ENCODE peak calls at places on chromosome 3, in five cellular contexts. X is keratinocyte, R is ovary, M is activated B cell treated with CpG ODN at 0.5 μM for 24 hours, G is D721Med. E is an unnamed sample.

GRCh38 chr3:94269763-94270162 is 206.9 kb downstream of the NSUN3 start:
- DNase-seq in R (no peak), G (no peak), M (no peak), X (no peak), E (no peak)

GRCh38 chr3:187630421-187630820 is 39.8 kb downstream of the SST start:
- DNase-seq in G (no peak), R (no peak), X (no peak), M (no peak), E (no peak)

GRCh38 chr3:108914774-108915641 is 38.7 kb downstream of the GUCA1C start:
- DNase-seq in R (no peak), X (peak), G (no peak), M (no peak), E (no peak)

GRCh38 chr3:46677096-46677702 is 16.3 kb downstream of the ALS2CL start:
- DNase-seq in M (no peak), R (no peak), G (no peak), X (no peak), E (no peak)

GRCh38 chr3:55554621-55555020 is 67.5 kb upstream of the WNT5A start:
- DNase-seq in G (no peak), X (no peak), R (no peak), M (no peak), E (no peak)

GRCh38 chr3:24096695-24097290 is 151.7 kb downstream of the NR1D2 start:
- DNase-seq in M (no peak), R (no peak), X (no peak), G (no peak), E (no peak)

GRCh38 chr3:52006017-52006819 is 10.5 kb upstream of the RPL29 start:
- DNase-seq in R (no peak), M (no peak), X (no peak), G (no peak), E (no peak)

GRCh38 chr3:66014641-66015040 is 24.1 kb downstream of the MAGI1 start:
- DNase-seq in R (no peak), M (no peak), G (no peak), X (no peak), E (no peak)

GRCh38 chr3:101224739-101225138 is 95.6 kb downstream of the IMPG2 start:
- DNase-seq in M (no peak), R (no peak), X (no peak), G (no peak), E (no peak)

GRCh38 chr3:38551026-38551832 is 55.1 kb downstream of the EXOG start:
- DNase-seq in M (no peak), G (no peak), R (no peak), X (no peak), E (no peak)

GRCh38 chr3:189488241-189488767 is 142.9 kb upstream of the TP63 start:
- DNase-seq in G (no peak), R (no peak), M (no peak), X (peak), E (no peak)

GRCh38 chr3:33420966-33421365 is 19.2 kb downstream of the UBP1 start:
- DNase-seq in G (no peak), R (no peak), X (no peak), M (no peak), E (no peak)

GRCh38 chr3:124140751-124141150 is 148.8 kb upstream of the ROPN1 start:
- DNase-seq in R (no peak), G (no peak), X (no peak), M (no peak), E (no peak)

GRCh38 chr3:1232276-1232675 is 139.5 kb downstream of the CNTN6 start:
- DNase-seq in X (no peak), G (no peak), M (no peak), R (no peak), E (no peak)

GRCh38 chr3:40387895-40388254 is 891 bp downstream of the ENTPD3 start:
- DNase-seq in R (no peak), M (no peak), X (no peak), G (no peak), E (no peak)

GRCh38 chr3:10116138-10116460 is 624 bp downstream of the BRK1 start:
- DNase-seq in M (no peak), X (no peak), R (no peak), G (no peak), E (no peak)

GRCh38 chr3:57164217-57164605 is 942 bp downstream of the IL17RD start:
- DNase-seq in X (no peak), M (peak), G (no peak), R (peak), E (no peak)

GRCh38 chr3:146747928-146748327 is 142.8 kb upstream of the PLSCR5 start:
- DNase-seq in R (no peak), X (no peak), M (no peak), G (no peak), E (no peak)

GRCh38 chr3:186985713-186986364 is 55.5 kb downstream of the ST6GAL1 start:
- DNase-seq in X (no peak), R (no peak), G (no peak), M (no peak), E (no peak)

GRCh38 chr3:101900736-101901135 is 51.4 kb downstream of the NFKBIZ start:
- DNase-seq in M (no peak), X (no peak), R (no peak), G (no peak), E (no peak)

GRCh38 chr3:177673105-177673804 is 476.0 kb upstream of the TBL1XR1 start:
- DNase-seq in G (no peak), M (no peak), R (no peak), X (no peak), E (no peak)

GRCh38 chr3:14371573-14372474 is 30.6 kb upstream of the SLC6A6 start:
- DNase-seq in X (no peak), M (no peak), R (no peak), G (no peak), E (no peak)

GRCh38 chr3:158420654-158421396 is 150.2 kb upstream of the MLF1 start:
- DNase-seq in G (no peak), X (peak), M (no peak), R (no peak), E (no peak)

GRCh38 chr3:46729038-46729437 is 11.4 kb upstream of the PRSS50 start:
- DNase-seq in R (no peak), M (no peak), X (no peak), G (no peak), E (no peak)

GRCh38 chr3:177826253-177826652 is 629.0 kb upstream of the TBL1XR1 start:
- DNase-seq in G (no peak), R (no peak), X (no peak), M (no peak), E (no peak)

GRCh38 chr3:64150527-64151238 is 74.6 kb downstream of the PRICKLE2 start:
- DNase-seq in G (no peak), X (no peak), R (peak), M (no peak), E (peak)

GRCh38 chr3:31699309-31699953 is 166.7 kb downstream of the STT3B start:
- DNase-seq in X (no peak), M (no peak), G (no peak), R (no peak), E (no peak)

GRCh38 chr3:145776782-145777408 is 384.1 kb downstream of the PLOD2 start:
- DNase-seq in R (no peak), M (no peak), X (peak), G (no peak), E (no peak)

GRCh38 chr3:109685084-109686079 is 348.0 kb upstream of the DPPA4 start:
- DNase-seq in X (peak), G (no peak), R (peak), M (no peak), E (no peak)

GRCh38 chr3:16311960-16312451 is 47.0 kb downstream of the OXNAD1 start:
- DNase-seq in X (no peak), R (no peak), M (no peak), G (no peak), E (no peak)

GRCh38 chr3:141334627-141335250 is 33.6 kb upstream of the ZBTB38 start:
- DNase-seq in R (no peak), G (no peak), X (no peak), M (no peak), E (no peak)

GRCh38 chr3:135965506-135966348 is at the start of gene PPP2R3A:
- DNase-seq in R (peak), M (peak), X (peak), G (peak), E (peak)

GRCh38 chr3:135967867-135968266 is 2.3 kb downstream of the PPP2R3A start:
- DNase-seq in M (no peak), X (no peak), G (no peak), R (no peak), E (no peak)

GRCh38 chr3:135966875-135967274 is 1.3 kb downstream of the PPP2R3A start:
- DNase-seq in R (no peak), M (no peak), G (no peak), X (no peak), E (no peak)

GRCh38 chr3:135965129-135965505 is 411 bp upstream of the PPP2R3A start:
- DNase-seq in X (no peak), R (no peak), M (no peak), G (no peak), E (no peak)

GRCh38 chr3:135966349-135966695 is 794 bp downstream of the PPP2R3A start:
- DNase-seq in M (no peak), G (no peak), R (peak), X (no peak), E (peak)
- TF ChIP-seq CTCF in M (no peak), G (no peak), R (no peak), X (no peak), E (no peak)

GRCh38 chr3:12901631-12902045 is 60.3 kb upstream of the RPL32 start:
- DNase-seq in R (no peak), X (no peak), M (no peak), G (no peak), E (no peak)
- TF ChIP-seq CTCF in R (no peak), X (no peak), M (no peak), G (peak), E (no peak)

DNA sequence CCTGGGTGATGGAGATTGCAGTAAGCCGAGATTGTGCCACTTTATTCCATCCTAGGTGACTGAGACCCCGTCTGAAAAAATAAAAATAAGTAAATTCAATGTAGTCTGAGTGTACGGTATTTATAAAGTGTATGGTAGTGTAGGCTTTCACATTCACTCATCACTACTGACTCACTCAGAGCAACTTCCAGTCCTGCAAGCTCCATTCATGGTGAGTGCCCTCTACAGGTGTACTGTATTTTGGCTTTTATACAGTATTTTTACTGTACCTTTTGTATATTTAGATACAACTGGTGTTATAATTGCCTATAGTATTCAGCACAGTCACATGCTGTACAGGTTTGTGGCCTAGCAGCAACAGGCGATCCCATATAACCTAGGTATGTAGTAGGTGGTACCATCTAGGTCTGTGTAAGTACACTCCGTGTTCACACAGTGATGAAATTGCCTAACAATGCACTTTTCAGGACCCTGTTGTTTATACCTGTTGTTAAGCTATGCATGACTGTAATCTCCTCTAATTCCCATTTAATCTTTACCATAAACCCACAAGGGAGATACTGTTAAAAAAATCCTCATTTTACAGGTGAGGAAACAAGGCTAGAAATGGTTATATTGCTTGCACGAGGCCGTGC is 19.3 kb downstream of the CACNA1D start:
- DNase-seq in G (no peak), X (no peak), M (no peak), R (no peak), E (no peak)
- TF ChIP-seq CTCF in G (no peak), X (peak), M (no peak), R (no peak), E (no peak)

DNA sequence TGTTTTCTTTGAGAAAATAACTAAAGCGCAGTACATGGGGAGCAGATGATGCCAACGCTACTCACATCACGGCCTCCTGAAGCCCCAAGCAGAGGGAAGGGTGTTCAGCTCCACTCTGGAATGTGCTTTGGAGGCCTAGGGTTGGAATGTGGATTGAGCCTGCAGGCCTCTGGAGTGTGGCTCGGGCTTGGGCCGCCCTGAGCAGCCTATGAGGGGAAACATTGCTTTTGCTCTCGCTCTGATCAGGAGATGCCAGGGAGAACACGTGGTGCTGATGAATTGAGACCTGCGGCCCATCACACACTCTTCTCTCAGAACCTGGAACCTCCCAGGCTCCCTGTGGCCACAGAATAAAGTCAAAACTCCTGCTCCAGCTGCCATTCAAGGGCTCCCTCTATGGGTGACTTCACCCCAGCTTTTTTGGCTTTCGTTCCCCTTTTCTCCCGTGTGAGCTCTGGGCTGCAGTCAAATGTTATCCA is 23.3 kb downstream of the CCDC13 start:
- DNase-seq in G (no peak), X (no peak), R (no peak), M (no peak), E (peak)
- TF ChIP-seq CTCF in G (peak), X (peak), R (no peak), M (no peak), E (no peak)

GRCh38 chr3:194136519-194137313 is 768 bp downstream of the HES1 start:
- DNase-seq in R (peak), M (peak), X (no peak), G (no peak), E (peak)

GRCh38 chr3:194135516-194135805 is 487 bp upstream of the HES1 start:
- DNase-seq in M (no peak), R (no peak), G (no peak), X (no peak), E (no peak)

GRCh38 chr3:194137314-194138097 is 1.6 kb downstream of the HES1 start:
- DNase-seq in M (peak), X (no peak), G (peak), R (peak), E (peak)

GRCh38 chr3:194134757-194135515 is 1.0 kb upstream of the HES1 start:
- DNase-seq in X (no peak), M (peak), R (peak), G (peak), E (peak)

GRCh38 chr3:194135806-194136518 is at the start of gene HES1:
- DNase-seq in M (peak), G (peak), R (peak), X (peak), E (peak)
- TF ChIP-seq CTCF in M (no peak), G (no peak), R (no peak), X (no peak), E (no peak)

DNA sequence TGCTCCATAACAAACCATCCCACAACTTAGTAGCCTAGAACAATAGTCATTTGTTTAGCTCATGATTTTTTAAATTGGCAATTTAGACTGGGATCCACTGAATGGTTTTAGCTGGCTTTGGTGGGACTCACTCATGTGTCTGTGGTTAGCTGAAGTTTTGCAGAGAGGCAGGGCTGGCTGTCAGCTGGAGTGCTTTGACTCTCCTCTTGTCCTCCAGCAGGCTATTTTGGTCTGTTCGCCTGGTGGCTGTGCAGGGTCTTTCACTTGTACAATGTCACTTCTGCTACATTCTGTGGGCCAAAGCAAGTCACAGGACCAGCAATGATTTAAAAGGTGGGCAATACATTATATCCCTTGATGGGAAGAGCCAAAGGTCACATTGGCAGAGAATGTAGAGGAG is 1146.5 kb downstream of the ROBO2 start:
- DNase-seq in R (no peak), X (no peak), G (no peak), M (no peak), E (no peak)
- TF ChIP-seq CTCF in R (no peak), X (no peak), G (no peak), M (no peak), E (no peak)

DNA sequence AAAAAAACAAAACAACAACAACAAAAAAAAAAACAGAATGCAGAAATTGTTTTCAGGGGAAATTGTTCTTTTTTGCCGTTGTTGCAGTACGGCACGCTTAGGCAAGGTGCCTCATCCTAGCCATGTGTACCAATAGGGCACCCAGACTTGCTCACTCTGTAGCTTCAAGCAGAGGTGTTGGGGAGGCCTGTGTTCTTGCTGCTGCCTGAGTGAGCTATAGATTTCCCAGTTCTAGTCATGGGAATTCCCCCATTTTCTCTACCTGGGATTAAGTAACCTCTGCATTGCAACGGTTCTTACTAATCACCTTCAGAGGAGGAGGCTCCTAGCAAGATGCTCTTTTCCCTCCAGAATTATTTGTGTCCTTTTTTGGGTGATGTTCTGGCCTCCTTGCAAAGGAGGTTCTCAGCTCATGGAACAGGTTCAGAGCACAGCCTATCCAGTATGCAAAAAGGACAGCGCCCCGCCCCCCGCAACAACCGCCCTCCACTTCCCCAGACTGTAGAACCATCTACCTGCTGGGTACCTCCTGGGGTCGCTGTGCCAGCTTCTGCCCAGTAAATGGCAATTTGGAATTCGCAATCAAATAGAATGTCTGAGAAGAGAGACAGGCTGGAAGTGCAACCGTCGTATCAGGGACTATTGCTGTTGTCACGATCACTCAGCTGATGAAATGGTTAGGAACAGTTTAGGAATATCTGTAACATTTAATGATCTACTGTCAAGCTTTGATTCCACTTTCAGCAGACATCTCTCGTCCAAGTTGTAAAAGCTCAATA is 13.1 kb upstream of the PARL start:
- DNase-seq in R (no peak), M (no peak), G (no peak), X (no peak), E (no peak)
- TF ChIP-seq CTCF in R (no peak), M (no peak), G (no peak), X (no peak), E (no peak)

GRCh38 chr3:58938057-58938456 is 111.8 kb downstream of the CFAP20DC start:
- DNase-seq in X (no peak), R (no peak), M (no peak), G (no peak), E (no peak)
- TF ChIP-seq CTCF in X (no peak), R (no peak), M (no peak), G (no peak), E (no peak)

GRCh38 chr3:171169443-171169842 is 142.9 kb upstream of the SLC2A2 start:
- DNase-seq in M (no peak), X (no peak), G (no peak), R (no peak), E (no peak)

GRCh38 chr3:171165986-171166385 is 139.5 kb upstream of the SLC2A2 start:
- DNase-seq in R (no peak), X (no peak), G (no peak), M (no peak), E (no peak)

GRCh38 chr3:171169866-171170265 is 143.3 kb upstream of the SLC2A2 start:
- DNase-seq in X (no peak), G (no peak), R (no peak), M (no peak), E (no peak)

GRCh38 chr3:171168551-171168950 is 142.0 kb upstream of the SLC2A2 start:
- DNase-seq in R (no peak), M (no peak), G (no peak), X (no peak), E (no peak)

DNA sequence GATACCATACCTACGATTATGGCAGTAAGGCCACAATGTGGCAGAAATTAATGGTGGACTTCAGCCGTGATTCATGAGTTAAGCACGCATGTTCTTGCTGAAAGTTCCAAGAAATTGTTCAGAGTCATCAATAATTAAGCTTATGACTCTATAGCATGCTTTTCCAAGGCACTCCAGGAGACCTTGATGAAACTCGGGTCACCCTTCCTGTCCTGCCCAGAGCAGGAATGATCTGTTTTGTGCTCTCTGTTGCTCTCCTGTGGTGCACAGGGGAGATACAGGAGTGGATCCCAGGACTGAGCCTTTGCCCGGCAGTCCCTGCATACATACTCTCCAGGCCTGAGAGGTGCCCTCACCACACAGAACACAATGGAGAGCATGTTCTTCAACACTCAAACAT is 141.6 kb upstream of the SLC2A2 start:
- DNase-seq in M (no peak), G (no peak), R (no peak), X (no peak), E (no peak)
- TF ChIP-seq CTCF in M (no peak), G (peak), R (no peak), X (peak), E (no peak)